ENCODE peak calls at places on chromosomes 11 and 22, in eight cellular contexts. F is K562, P is HCT116, S is SK-N-SH, B is HepG2, Q is H1, R is endothelial cell of umbilical vein, J is GM12878. C is an unnamed sample.

GRCh38 chr11:82003671-82004148 is 730.0 kb downstream of the FAM181B start:
- DNase-seq in J (no peak), P (no peak), Q (no peak), R (no peak), B (no peak), S (no peak), F (no peak), C (no peak)

GRCh38 chr22:50218996-50219727 is 18.4 kb downstream of the SELENOO start:
- DNase-seq in S (peak; percentile 87), P (peak; percentile 18), R (peak; percentile 78), B (peak; percentile 32), Q (peak; percentile 76), F (peak; percentile 79), J (no peak), C (no peak)

GRCh38 chr11:125110996-125111340 is 458 bp downstream of the TMEM218 start:
- DNase-seq in J (no peak), R (no peak), F (no peak), B (peak; percentile 21), P (no peak), Q (no peak), S (peak; percentile 46), C (no peak)

GRCh38 chr22:41702763-41703162 is 3.5 kb downstream of the MEI1 start:
- DNase-seq in S (no peak), B (no peak), R (no peak), P (no peak), Q (no peak), J (no peak), F (no peak), C (no peak)

GRCh38 chr11:11895672-11896071 is 53.9 kb downstream of the USP47 start:
- DNase-seq in F (no peak), R (peak; percentile 15), P (no peak), J (no peak), S (no peak), Q (no peak), B (no peak), C (no peak)

GRCh38 chr22:22720201-22720723 is 75.8 kb downstream of the GGTLC2 start:
- DNase-seq in R (peak; percentile 69), F (peak; percentile 96), J (peak; percentile 57), B (peak; percentile 32), P (peak; percentile 67), S (peak; percentile 38), Q (peak; percentile 76), C (peak; percentile 1)

GRCh38 chr11:10305262-10305963 is 540 bp downstream of the ADM start:
- DNase-seq in F (peak; percentile 10), J (no peak), P (no peak), B (peak; percentile 33), Q (peak; percentile 66), R (no peak), S (peak; percentile 76), C (no peak)

GRCh38 chr11:57901756-57902155 is 121.9 kb upstream of the OR9Q1 start:
- DNase-seq in B (no peak), S (no peak), R (no peak), Q (no peak), P (no peak), F (peak; percentile 40), J (no peak), C (no peak)

GRCh38 chr11:3218483-3219280 is at the start of gene MRGPRG:
- DNase-seq in Q (peak; percentile 43), J (no peak), R (no peak), B (no peak), P (no peak), F (no peak), S (peak; percentile 24), C (no peak)

GRCh38 chr11:206002-206384 is 1.2 kb downstream of the BET1L start:
- DNase-seq in J (no peak), S (no peak), R (no peak), Q (no peak), F (no peak), B (no peak), P (no peak), C (no peak)

GRCh38 chr11:28835317-28835716 is 727.1 kb downstream of the METTL15 start:
- DNase-seq in B (no peak), P (no peak), Q (no peak), S (no peak), F (no peak), R (no peak), J (no peak), C (no peak)

GRCh38 chr11:44619931-44620725 is 54.7 kb downstream of the CD82 start:
- DNase-seq in S (no peak), P (no peak), J (no peak), R (no peak), Q (peak; percentile 39), F (no peak), B (no peak), C (no peak)

GRCh38 chr11:55701429-55701828 is 39.4 kb downstream of the OR4C6 start:
- DNase-seq in P (no peak), J (no peak), Q (no peak), R (no peak), S (no peak), F (no peak), B (no peak), C (no peak)

GRCh38 chr11:55707029-55707428 is 45.0 kb downstream of the OR4C6 start:
- DNase-seq in P (no peak), R (peak; percentile 32), B (peak; percentile 25), Q (no peak), S (peak; percentile 16), J (peak; percentile 9), F (peak; percentile 12), C (peak; percentile 48)
- H3K9me3 ChIP-seq in P (no peaks in the 10 kb centered on the region), R (peaks cover 5% of the 10 kb centered on the region), B (peaks cover 22% of the 10 kb centered on the region), Q (peaks cover 23% of the 10 kb centered on the region), S (no peaks in the 10 kb centered on the region), J (no peaks in the 10 kb centered on the region), F (no peaks in the 10 kb centered on the region), C (no peaks in the 10 kb centered on the region)

GRCh38 chr11:104968365-104968855 is at the start of gene CASP4:
- DNase-seq in S (peak; percentile 1), Q (no peak), F (no peak), J (peak; percentile 32), R (peak; percentile 93), B (peak; percentile 56), P (peak; percentile 18), C (peak; percentile 67)
- TF ChIP-seq POLR2AphosphoS5 in S (no peak), Q (no peak), F (no peak), J (peak; percentile 48), R (peak; percentile 61), B (peak; percentile 53), P (peak; percentile 61), C (peak; percentile 18)

DNA sequence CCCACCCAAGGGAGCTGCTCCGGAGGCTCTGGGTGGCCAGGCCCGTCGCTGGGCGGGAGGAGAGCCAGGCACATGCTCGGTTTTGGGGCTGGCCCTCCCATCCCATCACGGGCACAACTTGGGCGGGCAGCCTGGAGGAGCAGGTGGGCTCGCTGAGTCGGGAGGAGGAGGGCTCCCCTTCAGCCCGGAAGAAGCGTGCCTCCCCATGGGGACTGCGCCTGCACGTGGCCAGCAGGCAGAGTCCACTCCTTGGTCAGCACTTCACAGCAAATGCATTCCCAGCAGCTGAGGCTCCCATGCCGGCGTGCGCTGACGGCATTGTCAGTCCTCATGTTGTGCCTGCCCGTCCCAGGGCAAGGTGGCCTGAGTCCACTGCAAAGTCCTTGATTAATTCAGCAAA is 1281.7 kb downstream of the BRD1 start:
- DNase-seq in J (no peak), R (no peak), F (no peak), B (no peak), Q (no peak), S (no peak), P (no peak), C (no peak)
- H3K9ac ChIP-seq in J (no peak overlapping the region), R (no peak overlapping the region), F (no peak overlapping the region), B (no peak overlapping the region), Q (no peak overlapping the region), S (no peak overlapping the region), P (no peak overlapping the region), C (no peak overlapping the region)

DNA sequence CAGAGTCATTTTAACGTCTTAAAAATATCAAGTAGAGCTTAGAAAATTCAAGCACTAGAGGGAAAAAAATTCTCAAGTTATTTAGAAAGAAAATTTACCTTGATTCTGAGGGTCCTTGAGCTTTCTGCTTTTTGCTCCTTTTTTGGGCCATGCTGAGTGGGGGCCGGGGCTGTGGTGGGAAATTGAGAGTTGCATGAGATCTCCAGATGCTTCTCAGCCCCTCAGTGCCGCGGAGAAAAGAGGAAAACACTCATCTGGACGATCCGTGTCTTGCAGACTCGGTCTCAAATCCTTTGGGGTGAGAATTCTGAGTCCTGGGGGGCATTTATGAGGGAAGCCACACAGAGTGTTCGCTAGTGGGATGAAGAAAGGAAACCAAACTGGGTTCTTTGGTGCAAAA is 700.8 kb downstream of the TBC1D22A start:
- DNase-seq in S (no peak), B (no peak), R (no peak), P (no peak), Q (no peak), J (no peak), F (no peak), C (no peak)
- H3K9me3 ChIP-seq in S (no peaks in the 10 kb centered on the region), B (no peaks in the 10 kb centered on the region), R (peaks cover 5% of the 10 kb centered on the region), P (no peaks in the 10 kb centered on the region), Q (peaks cover 70% of the 10 kb centered on the region), J (no peaks in the 10 kb centered on the region), F (no peaks in the 10 kb centered on the region), C (no peaks in the 10 kb centered on the region)

GRCh38 chr22:40322818-40323447 is 23.4 kb upstream of the ADSL start:
- DNase-seq in B (no peak), J (no peak), F (no peak), R (no peak), Q (no peak), P (no peak), S (no peak), C (no peak)
- TF ChIP-seq POLR2AphosphoS5 in B (no peak), J (no peak), F (no peak), R (no peak), Q (no peak), P (no peak), S (no peak), C (no peak)

GRCh38 chr22:17782158-17782557 is 7.9 kb upstream of the BID start:
- DNase-seq in J (no peak), F (no peak), R (no peak), P (no peak), Q (no peak), S (no peak), B (no peak), C (no peak)

GRCh38 chr22:17780116-17780740 is 6.0 kb upstream of the BID start:
- DNase-seq in P (no peak), B (no peak), J (no peak), Q (no peak), F (no peak), R (no peak), S (no peak), C (no peak)

GRCh38 chr22:17782621-17783020 is 8.4 kb upstream of the BID start:
- DNase-seq in P (no peak), R (no peak), Q (no peak), B (no peak), J (no peak), S (no peak), F (no peak), C (no peak)

GRCh38 chr22:17780741-17781318 is 6.6 kb upstream of the BID start:
- DNase-seq in Q (no peak), R (no peak), F (no peak), P (no peak), B (no peak), J (no peak), S (no peak), C (no peak)

GRCh38 chr22:17781319-17782031 is 7.2 kb upstream of the BID start:
- DNase-seq in R (peak; percentile 15), Q (no peak), B (peak; percentile 78), F (no peak), J (peak; percentile 60), P (no peak), S (peak; percentile 57), C (no peak)
- H3K9ac ChIP-seq in R (no peak overlapping the region), Q (no peak overlapping the region), B (peak overlapping the region; percentile 26), F (no peak overlapping the region), J (peak overlapping the region; percentile 72), P (no peak overlapping the region), S (no peak overlapping the region), C (no peak overlapping the region)

C was measured in SK-N-MC.